ENCODE peak calls at places on chromosomes 6 and 20, in ten cellular contexts. X is PC-3, T is upper lobe of left lung, H is stomach, A is psoas muscle, E is astrocyte, D is fibroblast of lung, I is cardiac muscle cell, S is colonic mucosa, K is neural progenitor cell. U is an unnamed sample.

GRCh38 chr6:148021715-148022114 is 320.9 kb upstream of the SASH1 start:
- DNase-seq in X (no peak), T (no peak), H (no peak), A (no peak), E (no peak), D (no peak), I (no peak), S (peak; percentile 27), K (no peak), U (no peak)

GRCh38 chr6:150091466-150091865 is 22.5 kb upstream of the ULBP3 start:
- DNase-seq in X (no peak), T (no peak), H (no peak), A (no peak), E (peak; percentile 21), D (no peak), I (no peak), S (no peak), K (no peak), U (no peak)

GRCh38 chr6:17493286-17493685 is 99.9 kb downstream of the CAP2 start:
- DNase-seq in X (peak; percentile 12), T (no peak), H (no peak), A (no peak), E (peak; percentile 89), D (peak; percentile 72), I (peak; percentile 52), S (no peak), K (no peak), U (peak; percentile 84)

GRCh38 chr6:150600302-150601017 is 775 bp downstream of the PLEKHG1 start:
- DNase-seq in X (peak; percentile 75), T (peak; percentile 89), H (peak; percentile 73), A (peak; percentile 66), E (peak; percentile 75), D (peak; percentile 53), I (peak; percentile 76), S (peak; percentile 82), K (peak; percentile 96), U (peak; percentile 84)

GRCh38 chr20:62984666-62985065 is 22.1 kb downstream of the BHLHE23 start:
- DNase-seq in X (no peak), T (peak; percentile 37), H (no peak), A (no peak), E (no peak), D (no peak), I (no peak), S (no peak), K (no peak), U (no peak)

GRCh38 chr6:33080127-33081089 is 4.6 kb downstream of the HLA-DPB1 start:
- DNase-seq in X (no peak), T (peak; percentile 85), H (no peak), A (peak; percentile 77), E (peak; percentile 25), D (peak; percentile 50), I (peak; percentile 82), S (peak; percentile 34), K (peak; percentile 83), U (peak; percentile 89)

GRCh38 chr6:87287251-87287650 is 35.1 kb upstream of the SMIM8 start:
- DNase-seq in X (peak; percentile 19), T (no peak), H (no peak), A (no peak), E (no peak), D (no peak), I (no peak), S (no peak), K (no peak), U (no peak)

GRCh38 chr6:36607782-36608386 is 13.7 kb downstream of the SRSF3 start:
- DNase-seq in X (no peak), T (no peak), H (peak; percentile 57), A (no peak), E (no peak), D (no peak), I (no peak), S (no peak), K (no peak), U (peak; percentile 45)

GRCh38 chr6:19999319-20000191 is 162.4 kb downstream of the ID4 start:
- DNase-seq in X (peak; percentile 69), T (no peak), H (no peak), A (no peak), E (no peak), D (no peak), I (no peak), S (no peak), K (no peak), U (no peak)

GRCh38 chr6:45539124-45539523 is 161.4 kb upstream of the SUPT3H start:
- DNase-seq in X (no peak), T (no peak), H (no peak), A (no peak), E (no peak), D (no peak), I (no peak), S (no peak), K (no peak), U (no peak)

GRCh38 chr6:98539669-98540207 is 294.6 kb upstream of the POU3F2 start:
- DNase-seq in X (peak; percentile 2), T (no peak), H (no peak), A (no peak), E (no peak), D (no peak), I (no peak), S (no peak), K (no peak), U (no peak)

GRCh38 chr20:62879275-62880146 is 17.9 kb upstream of the TCFL5 start:
- DNase-seq in X (no peak), T (peak; percentile 82), H (no peak), A (peak; percentile 54), E (no peak), D (no peak), I (no peak), S (no peak), K (no peak), U (no peak)

DNA sequence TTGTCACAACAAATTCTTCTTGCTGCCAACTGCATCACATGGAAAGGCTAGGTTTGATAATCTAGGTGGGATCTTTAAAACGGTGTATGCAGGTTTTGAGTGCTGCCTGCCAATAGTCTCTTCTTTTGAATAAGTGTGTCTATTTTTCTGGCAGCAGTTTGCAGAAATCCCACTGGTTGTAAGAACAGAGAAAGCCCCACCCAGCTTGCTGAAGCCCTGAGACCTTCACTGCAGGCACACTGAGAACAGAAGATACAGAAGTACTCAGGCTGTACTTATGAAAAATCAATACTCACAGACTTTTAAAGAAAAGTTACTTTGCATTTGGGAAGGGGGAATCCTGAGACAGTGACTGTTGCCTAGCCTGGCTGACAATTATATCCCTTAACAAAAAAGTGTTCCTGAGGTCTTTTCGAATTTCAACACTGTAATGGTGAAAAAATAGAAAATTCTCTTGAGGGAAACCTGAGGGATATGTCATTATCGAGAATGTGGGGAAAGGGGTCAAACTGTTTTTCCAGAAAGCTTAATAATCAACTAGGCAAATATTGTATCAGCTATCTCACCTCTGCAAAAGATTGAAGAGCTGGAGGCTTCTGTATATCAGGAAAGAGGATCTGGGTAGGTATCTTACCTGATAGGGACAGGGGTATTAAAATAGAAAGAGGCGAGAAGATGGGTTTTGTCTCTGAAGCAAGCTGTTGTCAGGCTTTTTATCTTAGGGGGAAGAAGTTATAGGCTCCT is 199.9 kb downstream of the LRFN2 start:
- DNase-seq in X (no peak), T (no peak), H (no peak), A (no peak), E (no peak), D (no peak), I (no peak), S (no peak), K (no peak), U (no peak)
- H3K27me3 ChIP-seq in X (no peaks in the 10 kb centered on the region), T (no peaks in the 10 kb centered on the region), H (no peaks in the 10 kb centered on the region), A (no peaks in the 10 kb centered on the region), E (peaks cover 2% of the 10 kb centered on the region), D (no peaks in the 10 kb centered on the region), I (peaks cover 17% of the 10 kb centered on the region), S (no peaks in the 10 kb centered on the region), K (no peaks in the 10 kb centered on the region), U (peaks cover 20% of the 10 kb centered on the region)

GRCh38 chr20:57501461-57502330 is 23.2 kb downstream of the CTCFL start:
- DNase-seq in X (no peak), T (peak; percentile 28), H (no peak), A (no peak), E (no peak), D (no peak), I (peak; percentile 5), S (no peak), K (peak; percentile 41), U (no peak)
- TF ChIP-seq CTCF in X (peak; percentile 24), T (no peak), H (no peak), A (no peak), E (no peak), D (no peak), I (no peak), S (no peak), K (no peak), U (no peak)

DNA sequence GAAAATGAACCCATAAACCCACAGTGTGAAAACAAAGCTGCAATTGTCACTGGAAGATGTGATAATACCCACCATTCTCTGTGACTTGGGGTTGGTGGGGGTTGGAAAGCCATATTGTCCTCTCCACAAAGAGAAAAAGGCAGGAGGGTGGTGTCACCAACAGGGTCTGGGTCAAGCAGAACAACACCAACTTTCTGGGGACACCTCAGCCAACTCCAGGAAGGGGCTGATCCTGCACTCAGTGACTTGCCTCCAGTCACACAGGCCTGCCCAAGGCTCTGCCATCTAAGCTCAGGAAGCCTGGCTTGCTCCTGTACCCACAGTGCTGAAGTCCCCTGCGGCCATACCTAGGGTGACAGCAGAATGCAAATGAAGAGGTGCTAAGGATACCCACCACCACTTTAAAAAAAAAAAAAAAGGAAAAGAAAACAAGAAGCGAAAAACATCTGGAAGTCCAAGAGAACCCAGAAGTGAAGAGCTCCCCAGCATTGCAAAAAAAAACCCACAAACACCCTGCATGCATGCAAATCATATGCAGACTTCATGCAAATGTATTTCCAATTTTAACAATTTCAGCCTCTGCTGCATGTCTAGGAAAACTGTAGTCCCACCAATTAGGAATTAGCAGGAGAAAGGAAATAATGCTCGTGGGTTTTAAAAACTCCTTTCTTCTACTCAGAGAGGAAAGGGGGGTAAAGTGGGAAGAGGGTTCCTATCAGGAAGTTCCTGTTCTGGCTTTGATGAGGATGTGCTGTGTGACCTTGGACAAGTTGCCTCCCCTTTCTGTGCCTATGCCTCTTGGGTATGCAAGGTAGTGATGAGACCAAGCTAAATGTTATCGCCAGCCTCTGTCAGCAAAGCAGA is 110.5 kb downstream of the PREX1 start:
- DNase-seq in X (no peak), T (no peak), H (no peak), A (no peak), E (no peak), D (no peak), I (no peak), S (no peak), K (no peak), U (no peak)
- H3K4me1 ChIP-seq in X (no peaks in the 10 kb centered on the region), T (peaks cover 55% of the 10 kb centered on the region), H (peaks cover 10% of the 10 kb centered on the region), A (no peaks in the 10 kb centered on the region), E (peaks cover 13% of the 10 kb centered on the region), D (peaks cover 6% of the 10 kb centered on the region), I (no peaks in the 10 kb centered on the region), S (no peaks in the 10 kb centered on the region), K (no peaks in the 10 kb centered on the region), U (peaks cover 7% of the 10 kb centered on the region)

DNA sequence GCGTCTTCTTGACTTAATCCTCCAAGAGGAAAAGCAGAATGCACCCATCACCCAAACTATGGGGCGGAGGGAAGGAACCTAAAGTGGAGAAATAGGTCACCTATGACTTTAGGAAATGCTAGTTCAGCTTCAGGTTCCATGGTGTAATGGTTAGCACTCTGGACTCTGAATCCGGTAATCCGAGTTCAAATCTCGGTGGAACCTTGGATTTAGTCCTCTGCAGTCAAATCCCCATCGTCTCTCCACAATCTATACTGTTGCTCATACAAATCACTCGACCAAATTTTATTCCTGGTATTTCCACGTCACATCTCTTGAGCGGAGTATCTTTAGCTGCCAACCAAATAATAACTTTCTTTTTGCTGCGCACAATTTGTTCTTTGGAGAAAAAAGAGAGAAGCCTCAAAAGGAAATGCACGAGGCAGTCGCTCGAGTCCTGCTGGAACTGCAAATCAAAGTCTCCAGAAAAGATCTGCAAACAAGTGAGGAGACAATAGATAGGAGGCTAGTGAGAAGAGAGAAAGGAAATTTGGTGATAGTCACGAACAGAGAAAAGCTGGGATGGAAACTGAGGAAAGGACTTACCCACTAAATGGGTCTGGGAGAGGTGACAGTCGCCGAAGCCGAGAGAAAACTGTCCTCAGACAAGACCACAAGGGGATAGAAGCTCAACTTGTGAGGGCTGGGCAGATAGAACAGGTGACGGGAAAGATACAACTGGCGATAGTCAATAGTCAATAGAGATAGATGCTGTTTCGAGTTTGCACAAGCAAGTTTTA is 16.6 kb downstream of the POM121L2 start:
- DNase-seq in X (peak; percentile 88), T (no peak), H (no peak), A (no peak), E (peak; percentile 63), D (peak; percentile 66), I (peak; percentile 66), S (no peak), K (peak; percentile 74), U (no peak)
- H3K27me3 ChIP-seq in X (no peaks in the 10 kb centered on the region), T (peaks cover 36% of the 10 kb centered on the region), H (peaks cover 34% of the 10 kb centered on the region), A (peaks cover 28% of the 10 kb centered on the region), E (peaks cover 14% of the 10 kb centered on the region), D (peaks cover 7% of the 10 kb centered on the region), I (peaks cover 85% of the 10 kb centered on the region), S (peaks cover 44% of the 10 kb centered on the region), K (peaks cover 81% of the 10 kb centered on the region), U (peaks cover 17% of the 10 kb centered on the region)